ENCODE peak calls at places on chromosomes 3 and 15, in nine cellular contexts. One of them, this sample, is unnamed.

GRCh38 chr3:132395126-132395525 is 22.2 kb upstream of the DNAJC13 start:
- DNase-seq in heart left ventricle: no peak
- DNase-seq in nucleus accumbens: no peak
- DNase-seq in activated T-helper 1 cell treated with anti-CD3 and anti-CD28 coated beads, Interleukin-2, amount 50 U/mL, for 16 hours: no peak
- DNase-seq in AG09319: no peak
- DNase-seq in nephron progenitor cell: no peak
- DNase-seq in activated T-cell treated with anti-CD3 and anti-CD28 coated beads for 4 hours: no peak
- DNase-seq in EL: no peak
- DNase-seq in MV-4-11: no peak
- DNase-seq in this sample: no peak

GRCh38 chr15:92954578-92954977 is 54.5 kb downstream of the CHD2 start:
- DNase-seq in heart left ventricle: no peak
- DNase-seq in nucleus accumbens: no peak
- DNase-seq in activated T-helper 1 cell treated with anti-CD3 and anti-CD28 coated beads, Interleukin-2, amount 50 U/mL, for 16 hours: no peak
- DNase-seq in AG09319: no peak
- DNase-seq in nephron progenitor cell: peak
- DNase-seq in activated T-cell treated with anti-CD3 and anti-CD28 coated beads for 4 hours: no peak
- DNase-seq in EL: no peak
- DNase-seq in MV-4-11: peak
- DNase-seq in this sample: no peak

GRCh38 chr15:78077053-78077859 is at the start of gene TBC1D2B:
- DNase-seq in heart left ventricle: peak
- DNase-seq in nucleus accumbens: peak
- DNase-seq in activated T-helper 1 cell treated with anti-CD3 and anti-CD28 coated beads, Interleukin-2, amount 50 U/mL, for 16 hours: peak
- DNase-seq in AG09319: no peak
- DNase-seq in nephron progenitor cell: peak
- DNase-seq in activated T-cell treated with anti-CD3 and anti-CD28 coated beads for 4 hours: peak
- DNase-seq in EL: peak
- DNase-seq in MV-4-11: peak
- DNase-seq in this sample: peak

GRCh38 chr3:11929531-11929930 is 74.7 kb upstream of the SYN2 start:
- DNase-seq in heart left ventricle: no peak
- DNase-seq in nucleus accumbens: no peak
- DNase-seq in activated T-helper 1 cell treated with anti-CD3 and anti-CD28 coated beads, Interleukin-2, amount 50 U/mL, for 16 hours: no peak
- DNase-seq in AG09319: no peak
- DNase-seq in nephron progenitor cell: no peak
- DNase-seq in activated T-cell treated with anti-CD3 and anti-CD28 coated beads for 4 hours: no peak
- DNase-seq in EL: no peak
- DNase-seq in MV-4-11: no peak
- DNase-seq in this sample: no peak

GRCh38 chr3:134090031-134090430 is 60.3 kb upstream of the SLCO2A1 start:
- DNase-seq in heart left ventricle: no peak
- DNase-seq in nucleus accumbens: no peak
- DNase-seq in activated T-helper 1 cell treated with anti-CD3 and anti-CD28 coated beads, Interleukin-2, amount 50 U/mL, for 16 hours: no peak
- DNase-seq in AG09319: no peak
- DNase-seq in nephron progenitor cell: no peak
- DNase-seq in activated T-cell treated with anti-CD3 and anti-CD28 coated beads for 4 hours: no peak
- DNase-seq in EL: no peak
- DNase-seq in MV-4-11: no peak
- DNase-seq in this sample: no peak

GRCh38 chr3:45931476-45931875 is 11.8 kb upstream of the CXCR6 start:
- DNase-seq in heart left ventricle: no peak
- DNase-seq in nucleus accumbens: no peak
- DNase-seq in activated T-helper 1 cell treated with anti-CD3 and anti-CD28 coated beads, Interleukin-2, amount 50 U/mL, for 16 hours: no peak
- DNase-seq in AG09319: no peak
- DNase-seq in nephron progenitor cell: no peak
- DNase-seq in activated T-cell treated with anti-CD3 and anti-CD28 coated beads for 4 hours: no peak
- DNase-seq in EL: no peak
- DNase-seq in MV-4-11: no peak
- DNase-seq in this sample: no peak

GRCh38 chr3:124839896-124840295 is 47.3 kb downstream of the ITGB5 start:
- DNase-seq in heart left ventricle: no peak
- DNase-seq in nucleus accumbens: no peak
- DNase-seq in activated T-helper 1 cell treated with anti-CD3 and anti-CD28 coated beads, Interleukin-2, amount 50 U/mL, for 16 hours: no peak
- DNase-seq in AG09319: no peak
- DNase-seq in nephron progenitor cell: no peak
- DNase-seq in activated T-cell treated with anti-CD3 and anti-CD28 coated beads for 4 hours: no peak
- DNase-seq in EL: no peak
- DNase-seq in MV-4-11: no peak
- DNase-seq in this sample: no peak

GRCh38 chr15:69398541-69398940 is 15.6 kb upstream of the KIF23 start:
- DNase-seq in heart left ventricle: no peak
- DNase-seq in nucleus accumbens: no peak
- DNase-seq in activated T-helper 1 cell treated with anti-CD3 and anti-CD28 coated beads, Interleukin-2, amount 50 U/mL, for 16 hours: no peak
- DNase-seq in AG09319: no peak
- DNase-seq in nephron progenitor cell: no peak
- DNase-seq in activated T-cell treated with anti-CD3 and anti-CD28 coated beads for 4 hours: no peak
- DNase-seq in EL: peak
- DNase-seq in MV-4-11: peak
- DNase-seq in this sample: no peak

This sample was measured in endothelial cell.